ENCODE peak calls at places on chromosomes 13 and 19, in five cellular contexts. Q, A, X, D and O are unnamed samples.
A peak's percentile ranks its signal among the peaks of the same experiment; 100 is the strongest.

GRCh38 chr19:29677001-29677781 is 11.9 kb downstream of the PLEKHF1 start:
- DNase-seq in Q (no peak), A (no peak), X (no peak), D (no peak), O (no peak)

GRCh38 chr13:36395280-36395679 is 37.0 kb upstream of the CCNA1 start:
- DNase-seq in Q (no peak), A (peak; percentile 79), X (peak; percentile 47), D (no peak), O (peak; percentile 71)

GRCh38 chr19:39183100-39183499 is 13.7 kb upstream of the NCCRP1 start:
- DNase-seq in Q (no peak), A (peak; percentile 12), X (no peak), D (no peak), O (no peak)

GRCh38 chr13:110251227-110251791 is 55.6 kb downstream of the COL4A1 start:
- DNase-seq in Q (no peak), A (no peak), X (no peak), D (no peak), O (no peak)

GRCh38 chr13:23684647-23685046 is 114.4 kb downstream of the TNFRSF19 start:
- DNase-seq in Q (peak; percentile 5), A (no peak), X (no peak), D (no peak), O (no peak)

GRCh38 chr19:35885225-35885624 is 15.1 kb downstream of the NFKBID start:
- DNase-seq in Q (no peak), A (no peak), X (no peak), D (no peak), O (no peak)

GRCh38 chr13:70370924-70371323 is 262.7 kb upstream of the KLHL1 start:
- DNase-seq in Q (no peak), A (no peak), X (no peak), D (no peak), O (no peak)

GRCh38 chr13:27170521-27171243 is 929 bp downstream of the USP12 start:
- DNase-seq in Q (peak; percentile 50), A (no peak), X (peak; percentile 49), D (no peak), O (peak; percentile 45)

GRCh38 chr13:93865235-93865634 is 614.2 kb downstream of the DCT start:
- DNase-seq in Q (no peak), A (no peak), X (no peak), D (no peak), O (no peak)

GRCh38 chr19:55626350-55626749 is 2.0 kb upstream of the ZNF784 start:
- DNase-seq in Q (no peak), A (no peak), X (peak; percentile 32), D (no peak), O (no peak)

GRCh38 chr13:97884707-97885468 is 68.6 kb upstream of the IPO5 start:
- DNase-seq in Q (no peak), A (no peak), X (no peak), D (no peak), O (no peak)

GRCh38 chr13:31223640-31224039 is 23.9 kb downstream of the B3GLCT start:
- DNase-seq in Q (no peak), A (no peak), X (no peak), D (no peak), O (no peak)

GRCh38 chr19:39070888-39071287 is 13.3 kb upstream of the ACP7 start:
- DNase-seq in Q (no peak), A (peak; percentile 25), X (peak; percentile 53), D (no peak), O (no peak)

GRCh38 chr19:56837892-56838679 is 2.4 kb downstream of the PEG3 start:
- DNase-seq in Q (no peak), A (peak; percentile 39), X (no peak), D (peak; percentile 46), O (peak; percentile 79)

GRCh38 chr19:14434543-14435319 is 1.6 kb downstream of the PKN1 start:
- DNase-seq in Q (no peak), A (peak; percentile 86), X (peak; percentile 90), D (peak; percentile 63), O (no peak)

GRCh38 chr13:61183670-61184069 is 232.0 kb downstream of the PCDH20 start:
- DNase-seq in Q (no peak), A (no peak), X (no peak), D (no peak), O (no peak)

GRCh38 chr13:97395437-97396136 is 38.4 kb upstream of the RAP2A start:
- DNase-seq in Q (no peak), A (peak; percentile 71), X (peak; percentile 43), D (no peak), O (no peak)

GRCh38 chr13:20582026-20582425 is 15.1 kb downstream of the IFT88 start:
- DNase-seq in Q (no peak), A (no peak), X (no peak), D (no peak), O (no peak)

GRCh38 chr13:93875527-93875926 is 604.0 kb downstream of the DCT start:
- DNase-seq in Q (no peak), A (peak; percentile 75), X (no peak), D (no peak), O (no peak)

GRCh38 chr13:97283888-97284287 is 61.8 kb downstream of the MBNL2 start:
- DNase-seq in Q (no peak), A (no peak), X (no peak), D (no peak), O (no peak)

GRCh38 chr19:17751912-17752273 is 616 bp downstream of the FCHO1 start:
- DNase-seq in Q (no peak), A (no peak), X (no peak), D (no peak), O (no peak)

GRCh38 chr19:35585844-35586243 is at the start of gene PMIS2:
- DNase-seq in Q (peak; percentile 37), A (peak; percentile 7), X (no peak), D (no peak), O (peak; percentile 62)

GRCh38 chr13:48110132-48110868 is 15.4 kb upstream of the MED4 start:
- DNase-seq in Q (no peak), A (no peak), X (no peak), D (no peak), O (no peak)

GRCh38 chr13:90545070-90545840 is 802.2 kb upstream of the MIR17HG start:
- DNase-seq in Q (no peak), A (no peak), X (no peak), D (no peak), O (no peak)

GRCh38 chr19:38714354-38714778 is 29.9 kb downstream of the CAPN12 start:
- DNase-seq in Q (no peak), A (no peak), X (no peak), D (no peak), O (no peak)

GRCh38 chr13:80215368-80215767 is 125.6 kb downstream of the SPRY2 start:
- DNase-seq in Q (no peak), A (no peak), X (no peak), D (no peak), O (no peak)

GRCh38 chr13:90307136-90307535 is 1040.4 kb upstream of the MIR17HG start:
- DNase-seq in Q (no peak), A (no peak), X (no peak), D (no peak), O (no peak)

GRCh38 chr19:54708781-54709180 is 15.5 kb upstream of the KIR3DL3 start:
- DNase-seq in Q (no peak), A (no peak), X (no peak), D (no peak), O (no peak)

GRCh38 chr19:6767081-6767356 is 216 bp downstream of the SH2D3A start:
- DNase-seq in Q (peak; percentile 81), A (no peak), X (peak; percentile 62), D (no peak), O (no peak)

GRCh38 chr19:55406869-55407624 is 541 bp downstream of the UBE2S start:
- DNase-seq in Q (peak; percentile 57), A (peak; percentile 41), X (no peak), D (no peak), O (no peak)

DNA sequence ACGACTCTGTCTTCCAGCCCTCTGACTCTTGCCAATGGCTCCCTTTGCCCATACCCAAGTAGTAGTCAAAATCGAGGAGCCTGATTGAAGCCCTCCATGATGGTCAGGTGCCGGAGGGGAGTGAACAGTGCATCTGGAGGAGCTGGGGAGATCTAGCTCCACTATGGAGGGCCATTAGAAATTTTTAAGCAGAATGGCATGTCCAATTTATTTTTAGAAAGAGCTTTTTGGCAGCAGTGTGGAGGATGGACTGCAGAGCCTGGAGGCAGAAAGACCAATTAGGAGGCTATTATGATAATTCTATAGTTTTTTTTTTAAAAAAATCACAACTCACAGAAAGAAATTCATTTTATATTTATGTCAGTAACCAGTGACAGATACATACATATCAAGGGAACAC is 92.7 kb upstream of the SLC7A1 start:
- DNase-seq in Q (no peak), A (no peak), X (no peak), D (no peak), O (no peak)
- TF ChIP-seq CTCF in Q (no peak), A (no peak), X (no peak), D (no peak), O (no peak)

GRCh38 chr19:15860522-15860921 is 37.4 kb downstream of the CYP4F2 start:
- DNase-seq in Q (no peak), A (no peak), X (no peak), D (no peak), O (no peak)

GRCh38 chr19:15866646-15867045 is 31.2 kb downstream of the CYP4F2 start:
- DNase-seq in Q (no peak), A (no peak), X (no peak), D (no peak), O (no peak)

GRCh38 chr19:15862444-15862843 is 35.4 kb downstream of the CYP4F2 start:
- DNase-seq in Q (no peak), A (no peak), X (no peak), D (no peak), O (no peak)

GRCh38 chr19:15864824-15865223 is 33.0 kb downstream of the CYP4F2 start:
- DNase-seq in Q (no peak), A (no peak), X (no peak), D (no peak), O (no peak)

GRCh38 chr19:15863272-15863671 is 34.6 kb downstream of the CYP4F2 start:
- DNase-seq in Q (no peak), A (no peak), X (no peak), D (no peak), O (no peak)
- H3K4me3 ChIP-seq in Q (no peak overlapping the region), A (no peak overlapping the region), X (no peak overlapping the region), D (no peak overlapping the region), O (no peak overlapping the region)

GRCh38 chr19:1229056-1229607 is 8.7 kb downstream of the CBARP start:
- DNase-seq in Q (no peak), A (no peak), X (no peak), D (no peak), O (no peak)
- TF ChIP-seq CTCF in Q (no peak), A (no peak), X (no peak), D (no peak), O (no peak)

DNA sequence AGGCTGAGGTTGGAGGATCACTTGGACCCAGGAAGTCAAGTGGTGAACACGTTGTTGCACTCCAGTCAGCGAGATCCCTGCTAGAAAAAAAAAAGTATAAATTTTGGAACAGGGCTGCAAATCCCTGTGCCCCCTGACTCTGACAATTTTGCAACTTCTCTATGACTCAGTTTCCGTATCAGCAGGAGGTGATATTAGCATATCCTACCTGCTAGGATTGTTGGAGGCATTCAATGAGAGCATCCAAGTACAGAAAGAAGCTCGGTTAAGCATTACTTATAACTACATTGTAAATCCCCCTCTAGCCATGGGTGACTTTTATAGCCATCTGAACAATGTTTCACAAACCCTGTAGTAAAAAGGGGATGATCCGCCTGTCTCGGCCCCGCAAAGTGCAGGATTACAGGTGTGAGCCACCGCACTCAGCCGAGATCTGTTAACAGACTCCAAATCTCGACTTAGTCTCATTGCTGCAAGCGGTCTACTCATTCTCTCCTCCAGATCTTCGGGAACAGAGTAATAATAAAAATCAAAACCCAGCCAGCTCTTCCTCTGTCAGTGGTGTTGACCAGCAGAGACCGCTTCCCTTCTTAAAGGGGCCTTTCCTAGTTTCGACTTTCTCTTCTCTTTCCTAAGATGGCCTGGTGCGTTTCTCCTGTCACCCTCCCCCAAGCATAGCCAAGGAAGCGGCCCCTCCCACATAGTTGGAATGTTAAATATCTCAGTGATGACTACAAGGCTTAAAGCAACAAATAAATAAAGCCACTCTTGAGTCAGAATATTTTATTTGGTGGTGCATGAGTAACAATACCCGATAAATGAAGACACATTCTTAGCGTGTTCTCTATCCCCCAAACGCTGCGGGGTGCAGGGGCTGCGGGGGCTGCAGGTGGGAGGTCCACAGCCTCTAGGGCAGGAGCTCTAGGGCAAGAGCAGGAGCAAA is 10.3 kb upstream of the BICRA start:
- DNase-seq in Q (no peak), A (peak; percentile 98), X (peak; percentile 96), D (no peak), O (peak; percentile 85)
- H3K4me3 ChIP-seq in Q (peak overlapping the region; percentile 72), A (peak overlapping the region; percentile 66), X (peak overlapping the region; percentile 80), D (peak overlapping the region; percentile 69), O (peak overlapping the region; percentile 38)